ENCODE peak calls at places on chromosomes 13 and 19, in six cellular contexts. N is stomach, B is tibial nerve, G is A549, P is HepG2, J is suprapubic skin. X is an unnamed sample.

GRCh38 chr19:57566396-57567256 is 7.0 kb upstream of the ZNF550 start:
- DNase-seq in B (no peak), J (no peak), P (no peak), G (peak; percentile 60), N (no peak), X (no peak)

GRCh38 chr19:51417107-51417806 is at the start of gene SIGLEC10:
- DNase-seq in N (peak; percentile 37), G (no peak), J (no peak), P (no peak), B (no peak), X (no peak)

GRCh38 chr13:91740811-91741210 is 342.4 kb downstream of the GPC5 start:
- DNase-seq in G (no peak), B (no peak), N (no peak), J (no peak), P (no peak), X (no peak)

GRCh38 chr19:13966684-13967128 is 14.4 kb downstream of the DCAF15 start:
- DNase-seq in J (peak; percentile 55), N (no peak), B (no peak), G (no peak), P (no peak), X (no peak)

GRCh38 chr13:76637651-76638111 is 248.5 kb downstream of the KCTD12 start:
- DNase-seq in N (no peak), G (no peak), B (no peak), P (no peak), J (no peak), X (no peak)

GRCh38 chr13:98105929-98106336 is 37.0 kb upstream of the FARP1 start:
- DNase-seq in B (no peak), P (peak; percentile 90), N (no peak), J (no peak), G (no peak), X (no peak)

GRCh38 chr13:29435125-29435911 is 160.2 kb downstream of the SLC7A1 start:
- DNase-seq in N (no peak), J (no peak), P (no peak), B (peak; percentile 8), G (no peak), X (no peak)

GRCh38 chr13:37806666-37807065 is 62.9 kb downstream of the TRPC4 start:
- DNase-seq in G (no peak), N (no peak), J (no peak), P (no peak), B (no peak), X (no peak)

GRCh38 chr13:88196106-88196505 is 524.9 kb downstream of the SLITRK5 start:
- DNase-seq in B (no peak), G (peak; percentile 0), J (no peak), P (no peak), N (no peak), X (no peak)

GRCh38 chr13:39786091-39786490 is 130.6 kb downstream of the COG6 start:
- DNase-seq in J (no peak), B (no peak), N (no peak), G (no peak), P (no peak), X (no peak)

GRCh38 chr19:35461050-35461449 is 13.0 kb downstream of the FFAR2 start:
- DNase-seq in G (no peak), J (no peak), N (peak; percentile 38), P (no peak), B (no peak), X (no peak)

GRCh38 chr13:69654392-69654791 is 453.2 kb upstream of the ATXN8OS start:
- DNase-seq in G (no peak), B (no peak), P (no peak), N (no peak), J (no peak), X (no peak)

GRCh38 chr19:590396-590745 is 690 bp downstream of the HCN2 start:
- DNase-seq in J (no peak), G (no peak), P (no peak), B (no peak), N (no peak), X (no peak)

GRCh38 chr13:30690282-30691188 is 44.8 kb upstream of the ALOX5AP start:
- DNase-seq in J (peak; percentile 85), B (peak; percentile 77), G (peak; percentile 76), P (no peak), N (peak; percentile 38), X (peak; percentile 93)

GRCh38 chr19:34979819-34980640 is 16.0 kb upstream of the ZNF792 start:
- DNase-seq in J (no peak), P (no peak), N (no peak), B (no peak), G (no peak), X (no peak)

GRCh38 chr19:49212302-49212701 is 54.7 kb downstream of the TRPM4 start:
- DNase-seq in N (no peak), B (no peak), P (no peak), G (no peak), J (no peak), X (no peak)

GRCh38 chr13:95137096-95137495 is 164.2 kb downstream of the ABCC4 start:
- DNase-seq in J (no peak), B (no peak), P (no peak), G (no peak), N (no peak), X (peak; percentile 45)

GRCh38 chr13:68940049-68940448 is 1167.6 kb upstream of the ATXN8OS start:
- DNase-seq in J (no peak), B (no peak), N (no peak), G (no peak), P (no peak), X (no peak)

GRCh38 chr19:16660763-16661479 is at the start of gene TMEM38A:
- DNase-seq in B (no peak), J (peak; percentile 74), G (no peak), N (peak; percentile 72), P (no peak), X (no peak)

GRCh38 chr19:611506-611869 is 21.8 kb downstream of the HCN2 start:
- DNase-seq in G (no peak), J (no peak), N (no peak), P (no peak), B (no peak), X (no peak)

GRCh38 chr13:74289861-74290260 is 155.7 kb upstream of the KLF12 start:
- DNase-seq in J (no peak), G (no peak), N (no peak), B (no peak), P (no peak), X (no peak)

GRCh38 chr13:33388254-33388998 is 102.9 kb upstream of the STARD13 start:
- DNase-seq in B (no peak), N (peak; percentile 34), P (no peak), J (no peak), G (peak; percentile 14), X (no peak)

GRCh38 chr13:67557642-67558241 is 327.6 kb upstream of the PCDH9 start:
- DNase-seq in G (no peak), P (no peak), J (no peak), B (no peak), N (no peak), X (no peak)

GRCh38 chr13:45142440-45143345 is 22.4 kb downstream of the GTF2F2 start:
- DNase-seq in J (no peak), P (peak; percentile 56), G (no peak), B (no peak), N (no peak), X (no peak)
- TF ChIP-seq EP300 in J (no peak), P (no peak), G (no peak), B (peak; percentile 39), N (no peak), X (no peak)

DNA sequence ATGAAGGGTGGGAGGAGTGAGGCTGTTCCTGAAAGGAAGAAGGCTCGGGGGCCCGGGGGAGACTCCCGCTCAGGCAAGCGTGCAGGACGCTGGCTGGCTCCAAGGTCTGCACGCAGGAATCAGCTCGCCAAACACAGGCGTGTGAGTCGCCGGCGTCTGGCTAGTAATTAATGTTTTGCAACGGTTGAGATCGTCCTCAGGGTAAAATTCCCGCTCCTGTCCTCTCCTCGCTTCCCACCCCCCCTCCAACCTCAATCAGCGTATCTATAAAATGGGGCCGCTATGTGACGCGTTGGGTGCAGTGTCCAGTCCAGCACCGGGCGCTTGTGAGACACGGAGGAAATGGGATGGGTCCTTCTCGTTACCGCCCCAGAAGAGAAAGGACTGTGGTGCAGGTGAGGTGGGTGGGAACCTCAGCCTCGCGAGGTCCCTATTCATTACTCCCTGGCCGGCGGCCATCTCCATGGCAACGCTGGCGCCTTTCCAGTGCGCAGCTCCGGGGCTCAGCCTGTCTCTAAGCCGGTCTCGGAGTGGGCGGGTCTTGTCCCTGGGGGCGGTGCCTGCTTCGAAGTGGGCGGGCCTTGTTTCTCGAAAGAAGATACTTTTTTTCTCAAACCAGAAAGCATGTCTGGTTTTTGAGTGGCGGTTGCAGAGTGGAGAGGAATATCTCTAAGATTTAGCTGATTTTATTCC is 6.5 kb upstream of the ZNF579 start:
- DNase-seq in P (peak; percentile 93), G (peak; percentile 97), N (peak; percentile 99), J (peak; percentile 95), B (peak; percentile 94), X (peak; percentile 96)
- TF ChIP-seq POLR2A in P (no peak), G (no peak), N (no peak), J (no peak), B (no peak), X (no peak)

GRCh38 chr13:46685006-46685730 is 111.8 kb downstream of the ESD start:
- DNase-seq in N (no peak), J (no peak), G (no peak), P (no peak), B (no peak), X (no peak)

GRCh38 chr13:46686171-46686570 is 110.8 kb downstream of the ESD start:
- DNase-seq in N (no peak), P (no peak), J (no peak), B (no peak), G (no peak), X (no peak)

GRCh38 chr13:46684287-46685001 is 112.5 kb downstream of the ESD start:
- DNase-seq in G (no peak), J (no peak), N (no peak), P (peak; percentile 86), B (no peak), X (no peak)

GRCh38 chr13:46683879-46684278 is 113.1 kb downstream of the ESD start:
- DNase-seq in J (no peak), B (no peak), G (no peak), P (no peak), N (no peak), X (no peak)

DNA sequence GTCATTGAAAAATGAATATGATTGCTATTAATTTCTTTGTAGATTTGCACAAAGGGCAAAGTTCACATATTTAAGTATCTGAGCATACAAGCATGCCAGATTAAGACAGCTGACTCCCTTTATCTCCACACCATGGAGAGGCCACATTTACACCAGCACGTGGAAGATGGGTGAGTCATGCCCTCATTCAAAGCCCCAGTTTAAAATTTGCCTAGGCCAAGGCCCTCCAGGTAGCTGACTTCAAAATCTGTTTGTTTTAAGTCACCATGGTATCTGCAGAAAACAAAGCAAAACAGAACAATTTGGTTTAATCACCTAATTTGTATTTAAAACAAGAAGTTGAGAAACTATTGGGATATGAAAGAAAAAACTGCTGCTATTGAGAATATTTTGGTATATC is 109.2 kb downstream of the ESD start:
- DNase-seq in G (peak; percentile 36), B (no peak), J (no peak), N (no peak), P (peak; percentile 80), X (no peak)
- TF ChIP-seq EP300 in G (no peak), B (no peak), J (no peak), N (no peak), P (peak; percentile 81), X (no peak)

GRCh38 chr19:6516018-6516658 is 14.0 kb upstream of the TUBB4A start:
- DNase-seq in P (peak; percentile 77), J (peak; percentile 96), B (peak; percentile 91), G (peak; percentile 96), N (peak; percentile 95), X (peak; percentile 96)
- TF ChIP-seq POLR2A in P (no peak), J (no peak), B (no peak), G (no peak), N (no peak), X (no peak)